ENCODE peak calls at places on chromosome 9, in ten cellular contexts. One of them, this sample, is unnamed.

GRCh38 chr9:18990494-18990893 is 42.5 kb downstream of the SAXO1 start:
- DNase-seq in mucosa of descending colon: no peak
- DNase-seq in AG04450: no peak
- DNase-seq in breast epithelium: no peak
- DNase-seq in fibroblast of lung: no peak
- DNase-seq in body of pancreas: no peak
- DNase-seq in mesenchymal stem cell: no peak
- DNase-seq in spleen: no peak
- DNase-seq in CD4-positive, alpha-beta memory T cell: no peak
- DNase-seq in PC-9: no peak
- DNase-seq in this sample: no peak

GRCh38 chr9:36895744-36896260 is 138.3 kb downstream of the PAX5 start:
- DNase-seq in fibroblast of lung: no peak
- DNase-seq in breast epithelium: no peak
- DNase-seq in spleen: no peak
- DNase-seq in body of pancreas: peak; percentile 3
- DNase-seq in AG04450: no peak
- DNase-seq in PC-9: no peak
- DNase-seq in CD4-positive, alpha-beta memory T cell: no peak
- DNase-seq in mesenchymal stem cell: no peak
- DNase-seq in mucosa of descending colon: no peak
- DNase-seq in this sample: no peak

GRCh38 chr9:71741841-71742648 is 26.3 kb downstream of the CEMIP2 start:
- DNase-seq in mucosa of descending colon: no peak
- DNase-seq in fibroblast of lung: peak; percentile 72
- DNase-seq in breast epithelium: no peak
- DNase-seq in PC-9: peak; percentile 56
- DNase-seq in spleen: no peak
- DNase-seq in AG04450: peak; percentile 65
- DNase-seq in body of pancreas: no peak
- DNase-seq in CD4-positive, alpha-beta memory T cell: no peak
- DNase-seq in mesenchymal stem cell: peak; percentile 68
- DNase-seq in this sample: no peak

GRCh38 chr9:22214021-22214420 is 204.9 kb upstream of the CDKN2B start:
- DNase-seq in mucosa of descending colon: no peak
- DNase-seq in mesenchymal stem cell: peak; percentile 53
- DNase-seq in AG04450: no peak
- DNase-seq in spleen: no peak
- DNase-seq in body of pancreas: no peak
- DNase-seq in PC-9: no peak
- DNase-seq in breast epithelium: no peak
- DNase-seq in fibroblast of lung: peak; percentile 48
- DNase-seq in CD4-positive, alpha-beta memory T cell: no peak
- DNase-seq in this sample: no peak

GRCh38 chr9:123929177-123929869 is 603 bp downstream of the DENND1A start:
- DNase-seq in breast epithelium: no peak
- DNase-seq in fibroblast of lung: no peak
- DNase-seq in AG04450: no peak
- DNase-seq in body of pancreas: peak; percentile 13
- DNase-seq in spleen: no peak
- DNase-seq in mesenchymal stem cell: no peak
- DNase-seq in PC-9: no peak
- DNase-seq in CD4-positive, alpha-beta memory T cell: peak; percentile 10
- DNase-seq in mucosa of descending colon: peak; percentile 73
- DNase-seq in this sample: peak; percentile 70

GRCh38 chr9:130713286-130713975 is 19.9 kb downstream of the EXOSC2 start:
- DNase-seq in spleen: no peak
- DNase-seq in body of pancreas: peak; percentile 32
- DNase-seq in mucosa of descending colon: no peak
- DNase-seq in breast epithelium: no peak
- DNase-seq in fibroblast of lung: peak; percentile 33
- DNase-seq in PC-9: no peak
- DNase-seq in AG04450: no peak
- DNase-seq in mesenchymal stem cell: peak; percentile 61
- DNase-seq in CD4-positive, alpha-beta memory T cell: no peak
- DNase-seq in this sample: peak; percentile 28

GRCh38 chr9:91138760-91139159 is 223.0 kb downstream of the AUH start:
- DNase-seq in mesenchymal stem cell: peak; percentile 75
- DNase-seq in body of pancreas: no peak
- DNase-seq in mucosa of descending colon: no peak
- DNase-seq in PC-9: no peak
- DNase-seq in spleen: no peak
- DNase-seq in AG04450: peak; percentile 45
- DNase-seq in breast epithelium: no peak
- DNase-seq in CD4-positive, alpha-beta memory T cell: no peak
- DNase-seq in fibroblast of lung: peak; percentile 71
- DNase-seq in this sample: no peak

GRCh38 chr9:130447193-130447816 is 2.5 kb downstream of the ASS1 start:
- DNase-seq in body of pancreas: no peak
- DNase-seq in CD4-positive, alpha-beta memory T cell: no peak
- DNase-seq in AG04450: no peak
- DNase-seq in mesenchymal stem cell: no peak
- DNase-seq in breast epithelium: peak; percentile 46
- DNase-seq in mucosa of descending colon: peak; percentile 46
- DNase-seq in spleen: no peak
- DNase-seq in PC-9: no peak
- DNase-seq in fibroblast of lung: no peak
- DNase-seq in this sample: no peak

GRCh38 chr9:8292657-8293056 is 493.1 kb upstream of the DMAC1 start:
- DNase-seq in CD4-positive, alpha-beta memory T cell: no peak
- DNase-seq in body of pancreas: no peak
- DNase-seq in breast epithelium: no peak
- DNase-seq in fibroblast of lung: no peak
- DNase-seq in spleen: no peak
- DNase-seq in mucosa of descending colon: no peak
- DNase-seq in AG04450: no peak
- DNase-seq in PC-9: no peak
- DNase-seq in mesenchymal stem cell: no peak
- DNase-seq in this sample: no peak

GRCh38 chr9:8282555-8282954 is 483.0 kb upstream of the DMAC1 start:
- DNase-seq in body of pancreas: no peak
- DNase-seq in CD4-positive, alpha-beta memory T cell: no peak
- DNase-seq in PC-9: no peak
- DNase-seq in spleen: no peak
- DNase-seq in breast epithelium: no peak
- DNase-seq in mucosa of descending colon: no peak
- DNase-seq in mesenchymal stem cell: no peak
- DNase-seq in AG04450: no peak
- DNase-seq in fibroblast of lung: no peak
- DNase-seq in this sample: no peak

GRCh38 chr9:8284835-8285234 is 485.3 kb upstream of the DMAC1 start:
- DNase-seq in PC-9: no peak
- DNase-seq in mucosa of descending colon: no peak
- DNase-seq in body of pancreas: no peak
- DNase-seq in AG04450: no peak
- DNase-seq in spleen: no peak
- DNase-seq in CD4-positive, alpha-beta memory T cell: no peak
- DNase-seq in mesenchymal stem cell: no peak
- DNase-seq in fibroblast of lung: no peak
- DNase-seq in breast epithelium: no peak
- DNase-seq in this sample: no peak

GRCh38 chr9:8287501-8287900 is 487.9 kb upstream of the DMAC1 start:
- DNase-seq in body of pancreas: no peak
- DNase-seq in breast epithelium: no peak
- DNase-seq in spleen: no peak
- DNase-seq in PC-9: no peak
- DNase-seq in mesenchymal stem cell: no peak
- DNase-seq in fibroblast of lung: no peak
- DNase-seq in mucosa of descending colon: no peak
- DNase-seq in AG04450: no peak
- DNase-seq in CD4-positive, alpha-beta memory T cell: no peak
- DNase-seq in this sample: peak; percentile 53

DNA sequence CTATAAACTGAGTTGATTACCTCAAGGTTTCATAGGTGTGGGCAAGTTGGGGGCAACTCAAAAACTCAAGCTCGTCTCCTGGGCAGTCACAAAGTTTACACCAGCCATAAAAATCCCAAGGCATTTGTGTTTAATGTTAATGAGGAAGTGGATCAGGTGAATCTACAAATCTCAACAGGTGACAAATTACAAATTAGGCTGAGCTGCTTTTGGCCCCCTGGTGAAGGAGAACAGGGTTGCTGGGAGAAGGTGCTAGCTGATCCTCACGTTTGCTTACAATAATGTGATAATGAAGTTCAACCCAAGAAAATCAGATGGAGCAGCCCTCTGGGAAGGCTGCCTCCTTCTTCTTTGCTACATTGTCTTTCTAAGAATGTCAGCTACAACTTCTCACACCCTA is 488.4 kb upstream of the DMAC1 start:
- DNase-seq in mesenchymal stem cell: no peak
- DNase-seq in CD4-positive, alpha-beta memory T cell: no peak
- DNase-seq in body of pancreas: no peak
- DNase-seq in breast epithelium: no peak
- DNase-seq in spleen: no peak
- DNase-seq in PC-9: no peak
- DNase-seq in mucosa of descending colon: no peak
- DNase-seq in fibroblast of lung: no peak
- DNase-seq in AG04450: no peak
- DNase-seq in this sample: no peak
- H3K9me3 ChIP-seq in mesenchymal stem cell: no peaks in the 10 kb centered on the region
- H3K9me3 ChIP-seq in CD4-positive, alpha-beta memory T cell: no peaks in the 10 kb centered on the region
- H3K9me3 ChIP-seq in body of pancreas: no peaks in the 10 kb centered on the region
- H3K9me3 ChIP-seq in breast epithelium: no peaks in the 10 kb centered on the region
- H3K9me3 ChIP-seq in spleen: no peaks in the 10 kb centered on the region
- H3K9me3 ChIP-seq in PC-9: no peaks in the 10 kb centered on the region
- H3K9me3 ChIP-seq in mucosa of descending colon: no peaks in the 10 kb centered on the region
- H3K9me3 ChIP-seq in fibroblast of lung: no peaks in the 10 kb centered on the region
- H3K9me3 ChIP-seq in AG04450: no peaks in the 10 kb centered on the region
- H3K9me3 ChIP-seq in this sample: no peaks in the 10 kb centered on the region

GRCh38 chr9:14314424-14314928 is 535 bp upstream of the NFIB start:
- DNase-seq in breast epithelium: peak; percentile 84
- DNase-seq in CD4-positive, alpha-beta memory T cell: peak; percentile 9
- DNase-seq in spleen: no peak
- DNase-seq in body of pancreas: peak; percentile 85
- DNase-seq in AG04450: no peak
- DNase-seq in mesenchymal stem cell: peak; percentile 64
- DNase-seq in PC-9: peak; percentile 82
- DNase-seq in fibroblast of lung: peak; percentile 97
- DNase-seq in mucosa of descending colon: peak; percentile 84
- DNase-seq in this sample: peak; percentile 83
- H3K4me3 ChIP-seq in breast epithelium: peak overlapping the region; percentile 79
- H3K4me3 ChIP-seq in CD4-positive, alpha-beta memory T cell: no peak overlapping the region
- H3K4me3 ChIP-seq in spleen: peak overlapping the region; percentile 59
- H3K4me3 ChIP-seq in body of pancreas: peak overlapping the region; percentile 40
- H3K4me3 ChIP-seq in AG04450: peak overlapping the region; percentile 64
- H3K4me3 ChIP-seq in mesenchymal stem cell: peak overlapping the region; percentile 77
- H3K4me3 ChIP-seq in PC-9: peak overlapping the region; percentile 76
- H3K4me3 ChIP-seq in fibroblast of lung: peak overlapping the region; percentile 85
- H3K4me3 ChIP-seq in mucosa of descending colon: peak overlapping the region; percentile 34
- H3K4me3 ChIP-seq in this sample: peak overlapping the region; percentile 53

GRCh38 chr9:38120961-38121360 is 51.9 kb upstream of the SHB start:
- DNase-seq in PC-9: no peak
- DNase-seq in spleen: no peak
- DNase-seq in breast epithelium: no peak
- DNase-seq in fibroblast of lung: no peak
- DNase-seq in AG04450: no peak
- DNase-seq in mucosa of descending colon: no peak
- DNase-seq in CD4-positive, alpha-beta memory T cell: no peak
- DNase-seq in body of pancreas: no peak
- DNase-seq in mesenchymal stem cell: no peak
- DNase-seq in this sample: no peak

GRCh38 chr9:38118862-38119435 is 49.9 kb upstream of the SHB start:
- DNase-seq in breast epithelium: no peak
- DNase-seq in spleen: peak; percentile 18
- DNase-seq in AG04450: no peak
- DNase-seq in body of pancreas: no peak
- DNase-seq in mesenchymal stem cell: no peak
- DNase-seq in PC-9: no peak
- DNase-seq in CD4-positive, alpha-beta memory T cell: no peak
- DNase-seq in mucosa of descending colon: no peak
- DNase-seq in fibroblast of lung: no peak
- DNase-seq in this sample: no peak

GRCh38 chr9:38114905-38115304 is 45.9 kb upstream of the SHB start:
- DNase-seq in mesenchymal stem cell: no peak
- DNase-seq in AG04450: no peak
- DNase-seq in spleen: no peak
- DNase-seq in breast epithelium: no peak
- DNase-seq in fibroblast of lung: no peak
- DNase-seq in mucosa of descending colon: no peak
- DNase-seq in body of pancreas: no peak
- DNase-seq in PC-9: no peak
- DNase-seq in CD4-positive, alpha-beta memory T cell: no peak
- DNase-seq in this sample: no peak

GRCh38 chr9:38117646-38118045 is 48.6 kb upstream of the SHB start:
- DNase-seq in CD4-positive, alpha-beta memory T cell: no peak
- DNase-seq in mesenchymal stem cell: no peak
- DNase-seq in mucosa of descending colon: no peak
- DNase-seq in breast epithelium: no peak
- DNase-seq in AG04450: no peak
- DNase-seq in body of pancreas: no peak
- DNase-seq in spleen: no peak
- DNase-seq in fibroblast of lung: no peak
- DNase-seq in PC-9: no peak
- DNase-seq in this sample: no peak

DNA sequence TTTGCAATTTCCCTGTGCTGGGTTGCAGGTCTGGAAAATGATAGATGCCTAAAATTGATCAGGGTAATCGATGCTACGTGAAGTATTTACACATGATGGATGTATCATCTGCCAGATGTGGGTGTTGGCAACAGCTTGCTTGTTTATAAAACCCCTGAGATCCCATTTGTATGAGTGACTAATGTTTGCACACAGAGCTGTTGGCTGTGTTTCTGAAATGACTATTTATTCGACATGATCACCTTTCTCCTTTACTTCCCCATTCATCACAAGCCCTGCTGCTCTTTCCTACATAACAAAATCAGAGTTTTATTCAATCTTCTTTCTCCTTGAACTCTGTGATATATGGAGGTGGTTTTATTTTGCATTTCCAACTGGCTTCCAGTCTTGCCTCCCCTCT is 50.5 kb upstream of the SHB start:
- DNase-seq in spleen: no peak
- DNase-seq in PC-9: peak; percentile 35
- DNase-seq in CD4-positive, alpha-beta memory T cell: no peak
- DNase-seq in AG04450: no peak
- DNase-seq in breast epithelium: no peak
- DNase-seq in body of pancreas: no peak
- DNase-seq in fibroblast of lung: peak; percentile 10
- DNase-seq in mesenchymal stem cell: no peak
- DNase-seq in mucosa of descending colon: no peak
- DNase-seq in this sample: no peak
- H3K9me3 ChIP-seq in spleen: no peaks in the 10 kb centered on the region
- H3K9me3 ChIP-seq in PC-9: no peaks in the 10 kb centered on the region
- H3K9me3 ChIP-seq in CD4-positive, alpha-beta memory T cell: no peaks in the 10 kb centered on the region
- H3K9me3 ChIP-seq in AG04450: no peaks in the 10 kb centered on the region
- H3K9me3 ChIP-seq in breast epithelium: no peaks in the 10 kb centered on the region
- H3K9me3 ChIP-seq in body of pancreas: no peaks in the 10 kb centered on the region
- H3K9me3 ChIP-seq in fibroblast of lung: no peaks in the 10 kb centered on the region
- H3K9me3 ChIP-seq in mesenchymal stem cell: no peaks in the 10 kb centered on the region
- H3K9me3 ChIP-seq in mucosa of descending colon: no peaks in the 10 kb centered on the region
- H3K9me3 ChIP-seq in this sample: no peaks in the 10 kb centered on the region

DNA sequence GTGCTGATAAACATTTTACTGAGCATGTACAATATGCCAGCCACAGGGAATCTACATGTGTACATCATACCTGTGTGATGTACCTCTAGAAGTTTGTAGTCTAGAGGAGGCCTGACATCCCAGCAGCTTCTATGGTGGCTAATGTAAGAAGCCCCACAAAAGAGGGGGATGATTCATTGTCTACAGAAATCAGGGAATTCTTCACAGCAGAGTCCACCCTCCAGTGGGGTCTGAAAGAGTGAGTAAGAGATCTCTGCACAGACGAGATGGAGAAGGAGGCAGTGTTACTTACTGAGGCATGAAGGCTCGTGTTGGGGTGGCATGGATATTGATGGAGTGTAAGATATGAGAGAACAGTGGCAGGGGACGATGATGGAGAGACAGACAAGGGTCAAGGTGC is 103.0 kb downstream of the NTRK2 start:
- DNase-seq in CD4-positive, alpha-beta memory T cell: no peak
- DNase-seq in AG04450: no peak
- DNase-seq in body of pancreas: no peak
- DNase-seq in PC-9: no peak
- DNase-seq in mesenchymal stem cell: no peak
- DNase-seq in spleen: no peak
- DNase-seq in breast epithelium: no peak
- DNase-seq in fibroblast of lung: peak; percentile 42
- DNase-seq in mucosa of descending colon: no peak
- DNase-seq in this sample: no peak
- H3K4me3 ChIP-seq in CD4-positive, alpha-beta memory T cell: no peak overlapping the region
- H3K4me3 ChIP-seq in AG04450: no peak overlapping the region
- H3K4me3 ChIP-seq in body of pancreas: no peak overlapping the region
- H3K4me3 ChIP-seq in PC-9: no peak overlapping the region
- H3K4me3 ChIP-seq in mesenchymal stem cell: no peak overlapping the region
- H3K4me3 ChIP-seq in spleen: no peak overlapping the region
- H3K4me3 ChIP-seq in breast epithelium: no peak overlapping the region
- H3K4me3 ChIP-seq in fibroblast of lung: no peak overlapping the region
- H3K4me3 ChIP-seq in mucosa of descending colon: no peak overlapping the region
- H3K4me3 ChIP-seq in this sample: no peak overlapping the region

This sample was measured in Peyer's patch.